ENCODE peak calls at places on chromosomes 13 and 19, in nine cellular contexts. X is lower leg skin, U is heart right ventricle, T is left ventricle myocardium inferior, A is endothelial cell of umbilical vein, J is retinal pigment epithelial cell, D is lung, K is adrenal gland, F is tibial nerve. W is an unnamed sample.
A peak's percentile ranks its signal among the peaks of the same experiment; 100 is the strongest.

GRCh38 chr13:79995334-79995733 is 345.6 kb downstream of the SPRY2 start:
- DNase-seq in X (no peak), U (no peak), T (no peak), A (peak; percentile 44), J (peak; percentile 79), D (no peak), K (no peak), F (no peak), W (peak; percentile 81)

GRCh38 chr19:28466107-28467045 is 746.6 kb downstream of the UQCRFS1 start:
- DNase-seq in X (no peak), U (peak; percentile 45), T (peak; percentile 53), A (no peak), J (no peak), D (peak; percentile 58), K (peak; percentile 83), F (peak; percentile 26), W (peak; percentile 48)

GRCh38 chr19:10120538-10121198 is 969 bp upstream of the EIF3G start:
- DNase-seq in X (no peak), U (no peak), T (no peak), A (peak; percentile 40), J (no peak), D (no peak), K (no peak), F (no peak), W (peak; percentile 92)

GRCh38 chr19:48363500-48363809 is 285 bp downstream of the TMEM143 start:
- DNase-seq in X (no peak), U (no peak), T (no peak), A (no peak), J (no peak), D (peak; percentile 62), K (no peak), F (no peak), W (no peak)

GRCh38 chr13:40399756-40400155 is 266.7 kb downstream of the FOXO1 start:
- DNase-seq in X (no peak), U (no peak), T (no peak), A (no peak), J (no peak), D (no peak), K (no peak), F (no peak), W (no peak)

GRCh38 chr13:108402850-108403249 is 133.3 kb downstream of the TNFSF13B start:
- DNase-seq in X (no peak), U (no peak), T (no peak), A (no peak), J (no peak), D (no peak), K (no peak), F (no peak), W (no peak)

GRCh38 chr19:57267294-57267693 is 13.0 kb upstream of the ZNF460 start:
- DNase-seq in X (no peak), U (no peak), T (no peak), A (no peak), J (no peak), D (no peak), K (no peak), F (no peak), W (no peak)

GRCh38 chr13:59425211-59425721 is 738.5 kb downstream of the DIAPH3 start:
- DNase-seq in X (no peak), U (no peak), T (no peak), A (no peak), J (no peak), D (no peak), K (no peak), F (no peak), W (peak; percentile 79)

GRCh38 chr13:36919833-36920611 is at the start of gene SMAD9:
- DNase-seq in X (peak; percentile 46), U (peak; percentile 76), T (peak; percentile 83), A (peak; percentile 58), J (peak; percentile 25), D (peak; percentile 62), K (peak; percentile 68), F (peak; percentile 70), W (peak; percentile 69)

GRCh38 chr13:28394422-28394821 is 100.5 kb downstream of the FLT1 start:
- DNase-seq in X (no peak), U (no peak), T (no peak), A (peak; percentile 57), J (no peak), D (no peak), K (no peak), F (no peak), W (no peak)

GRCh38 chr19:57850553-57851017 is 926 bp downstream of the ZNF587 start:
- DNase-seq in X (no peak), U (no peak), T (no peak), A (peak; percentile 74), J (peak; percentile 79), D (no peak), K (no peak), F (no peak), W (peak; percentile 6)

GRCh38 chr19:16366433-16367268 is 42.0 kb downstream of the KLF2 start:
- DNase-seq in X (no peak), U (no peak), T (no peak), A (no peak), J (no peak), D (no peak), K (no peak), F (no peak), W (no peak)

GRCh38 chr13:20475927-20476691 is 49.5 kb downstream of the CRYL1 start:
- DNase-seq in X (no peak), U (no peak), T (no peak), A (no peak), J (no peak), D (no peak), K (no peak), F (no peak), W (no peak)

GRCh38 chr19:23699521-23699860 is 12.5 kb upstream of the ZNF675 start:
- DNase-seq in X (no peak), U (no peak), T (no peak), A (no peak), J (no peak), D (no peak), K (no peak), F (no peak), W (no peak)

GRCh38 chr13:31067416-31068118 is 94.1 kb downstream of the HSPH1 start:
- DNase-seq in X (no peak), U (no peak), T (no peak), A (no peak), J (peak; percentile 34), D (no peak), K (no peak), F (no peak), W (peak; percentile 55)

GRCh38 chr13:101959016-101959415 is 442.8 kb downstream of the FGF14 start:
- DNase-seq in X (no peak), U (no peak), T (no peak), A (no peak), J (no peak), D (no peak), K (no peak), F (no peak), W (no peak)

GRCh38 chr19:29727906-29728305 is 12.8 kb upstream of the C19orf12 start:
- DNase-seq in X (no peak), U (no peak), T (no peak), A (no peak), J (no peak), D (no peak), K (peak; percentile 78), F (no peak), W (no peak)

GRCh38 chr19:29724741-29725140 is 9.7 kb upstream of the C19orf12 start:
- DNase-seq in X (no peak), U (no peak), T (no peak), A (no peak), J (no peak), D (no peak), K (no peak), F (no peak), W (no peak)

GRCh38 chr19:29724102-29724641 is 9.1 kb upstream of the C19orf12 start:
- DNase-seq in X (no peak), U (no peak), T (no peak), A (peak; percentile 31), J (no peak), D (no peak), K (no peak), F (no peak), W (no peak)
- TF ChIP-seq CTCF in X (no peak), U (no peak), T (no peak), A (no peak), J (peak; percentile 26), D (no peak), K (no peak), F (peak; percentile 2), W (no peak)

GRCh38 chr19:3606174-3606689 is 443 bp downstream of the TBXA2R start:
- DNase-seq in X (no peak), U (no peak), T (no peak), A (no peak), J (no peak), D (no peak), K (peak; percentile 69), F (no peak), W (no peak)

GRCh38 chr19:3605770-3606169 is 905 bp downstream of the TBXA2R start:
- DNase-seq in X (no peak), U (no peak), T (no peak), A (no peak), J (no peak), D (no peak), K (no peak), F (no peak), W (no peak)

GRCh38 chr19:3604227-3604986 is 2.3 kb downstream of the TBXA2R start:
- DNase-seq in X (no peak), U (no peak), T (no peak), A (no peak), J (no peak), D (no peak), K (no peak), F (no peak), W (no peak)

GRCh38 chr19:3604987-3605343 is 1.7 kb downstream of the TBXA2R start:
- DNase-seq in X (no peak), U (no peak), T (no peak), A (no peak), J (no peak), D (no peak), K (no peak), F (no peak), W (no peak)

GRCh38 chr19:3605361-3605760 is 1.3 kb downstream of the TBXA2R start:
- DNase-seq in X (no peak), U (no peak), T (no peak), A (no peak), J (no peak), D (no peak), K (no peak), F (no peak), W (no peak)
- H3K4me3 ChIP-seq in X (no peak overlapping the region), U (peak overlapping the region; percentile 54), T (peak overlapping the region; percentile 72), A (no peak overlapping the region), J (no peak overlapping the region), D (peak overlapping the region; percentile 20), K (no peak overlapping the region), F (peak overlapping the region; percentile 41), W (peak overlapping the region; percentile 66)

GRCh38 chr19:34241513-34242337 is 12.6 kb upstream of the GARRE1 start:
- DNase-seq in X (no peak), U (no peak), T (no peak), A (no peak), J (no peak), D (peak; percentile 68), K (no peak), F (no peak), W (no peak)
- TF ChIP-seq CTCF in X (no peak), U (no peak), T (no peak), A (peak; percentile 14), J (peak; percentile 50), D (no peak), K (no peak), F (no peak), W (peak; percentile 13)

DNA sequence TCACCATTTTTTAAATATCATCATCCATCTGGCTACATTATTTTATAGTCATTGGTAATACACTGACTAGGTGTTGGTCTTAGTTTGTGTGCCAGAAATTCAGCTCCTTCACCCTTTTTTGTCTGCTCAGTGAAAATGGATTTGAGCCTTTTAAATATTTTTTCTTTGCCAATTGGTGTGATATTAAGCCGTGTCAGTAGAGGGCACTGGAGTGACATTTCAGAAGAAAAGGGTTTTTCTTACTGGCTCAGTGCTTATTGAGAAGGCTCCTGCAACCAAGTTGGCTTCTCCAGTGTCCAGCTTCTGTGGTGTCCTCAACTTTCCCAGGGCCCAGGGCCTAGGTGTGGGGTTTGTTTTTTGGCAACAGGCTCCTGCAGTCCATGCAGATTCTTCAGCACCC is 546.6 kb downstream of the DACH1 start:
- DNase-seq in X (no peak), U (no peak), T (no peak), A (peak; percentile 31), J (no peak), D (no peak), K (no peak), F (no peak), W (no peak)
- H3K4me3 ChIP-seq in X (no peak overlapping the region), U (no peak overlapping the region), T (no peak overlapping the region), A (no peak overlapping the region), J (no peak overlapping the region), D (no peak overlapping the region), K (no peak overlapping the region), F (no peak overlapping the region), W (no peak overlapping the region)